ENCODE peak calls at places on chromosomes 3 and 15, in four cellular contexts. One of them, this sample, is unnamed. For H3K9me3, the result is how much of the 10 kb centered on the place peaks cover.

GRCh38 chr15:100111103-100112060 is 230.4 kb downstream of the ADAMTS17 start:
- DNase-seq in spleen: peak
- DNase-seq in vagina: no peak
- DNase-seq in sigmoid colon: peak
- DNase-seq in this sample: no peak

GRCh38 chr3:133549565-133549964 is 23.9 kb upstream of the CDV3 start:
- DNase-seq in spleen: no peak
- DNase-seq in vagina: no peak
- DNase-seq in sigmoid colon: no peak
- DNase-seq in this sample: no peak

GRCh38 chr3:188962253-188963247 is 209.2 kb upstream of the TPRG1 start:
- DNase-seq in spleen: no peak
- DNase-seq in vagina: no peak
- DNase-seq in sigmoid colon: no peak
- DNase-seq in this sample: no peak

GRCh38 chr3:161694682-161695586 is 198.3 kb downstream of the OTOL1 start:
- DNase-seq in spleen: no peak
- DNase-seq in vagina: no peak
- DNase-seq in sigmoid colon: no peak
- DNase-seq in this sample: no peak

GRCh38 chr15:74529911-74530310 is 11.1 kb upstream of the ARID3B start:
- DNase-seq in spleen: no peak
- DNase-seq in vagina: no peak
- DNase-seq in sigmoid colon: no peak
- DNase-seq in this sample: no peak

GRCh38 chr3:177875786-177876476 is 660.3 kb upstream of the KCNMB2 start:
- DNase-seq in spleen: no peak
- DNase-seq in vagina: no peak
- DNase-seq in sigmoid colon: no peak
- DNase-seq in this sample: no peak

GRCh38 chr15:63818191-63818590 is 15.6 kb downstream of the HERC1 start:
- DNase-seq in spleen: no peak
- DNase-seq in vagina: no peak
- DNase-seq in sigmoid colon: no peak
- DNase-seq in this sample: no peak

GRCh38 chr15:32733276-32733675 is 15.5 kb downstream of the GREM1 start:
- DNase-seq in spleen: no peak
- DNase-seq in vagina: no peak
- DNase-seq in sigmoid colon: no peak
- DNase-seq in this sample: no peak

GRCh38 chr15:39623550-39623931 is 42.7 kb downstream of the THBS1 start:
- DNase-seq in spleen: no peak
- DNase-seq in vagina: no peak
- DNase-seq in sigmoid colon: no peak
- DNase-seq in this sample: no peak

GRCh38 chr3:2211568-2211967 is 112.9 kb downstream of the CNTN4 start:
- DNase-seq in spleen: no peak
- DNase-seq in vagina: no peak
- DNase-seq in sigmoid colon: no peak
- DNase-seq in this sample: no peak
- H3K9me3 ChIP-seq in spleen: under half
- H3K9me3 ChIP-seq in vagina: under half
- H3K9me3 ChIP-seq in sigmoid colon: under half
- H3K9me3 ChIP-seq in this sample: under half

DNA sequence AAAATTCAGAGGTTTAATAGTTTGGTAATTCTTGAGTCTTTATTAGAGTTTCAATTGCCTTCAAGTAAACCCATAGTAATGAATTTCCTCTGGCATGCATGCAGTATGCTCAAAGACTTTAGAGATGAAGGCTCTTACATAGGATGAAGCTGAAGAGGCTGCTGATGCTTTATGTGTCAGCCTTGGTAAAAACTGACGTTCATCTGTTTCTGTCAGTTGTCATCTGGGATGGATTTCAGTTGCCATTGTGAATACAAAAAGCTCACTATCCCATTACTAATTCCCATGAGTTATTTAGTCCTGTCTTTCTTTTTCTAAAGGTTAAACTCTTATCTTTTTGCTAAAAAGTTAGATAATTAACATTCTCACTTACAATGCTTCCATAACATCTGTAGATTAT is 136.9 kb upstream of the GBE1 start:
- DNase-seq in spleen: no peak
- DNase-seq in vagina: no peak
- DNase-seq in sigmoid colon: no peak
- DNase-seq in this sample: no peak
- TF ChIP-seq POLR2AphosphoS5 in spleen: no peak
- TF ChIP-seq POLR2AphosphoS5 in vagina: no peak
- TF ChIP-seq POLR2AphosphoS5 in sigmoid colon: no peak
- TF ChIP-seq POLR2AphosphoS5 in this sample: no peak

DNA sequence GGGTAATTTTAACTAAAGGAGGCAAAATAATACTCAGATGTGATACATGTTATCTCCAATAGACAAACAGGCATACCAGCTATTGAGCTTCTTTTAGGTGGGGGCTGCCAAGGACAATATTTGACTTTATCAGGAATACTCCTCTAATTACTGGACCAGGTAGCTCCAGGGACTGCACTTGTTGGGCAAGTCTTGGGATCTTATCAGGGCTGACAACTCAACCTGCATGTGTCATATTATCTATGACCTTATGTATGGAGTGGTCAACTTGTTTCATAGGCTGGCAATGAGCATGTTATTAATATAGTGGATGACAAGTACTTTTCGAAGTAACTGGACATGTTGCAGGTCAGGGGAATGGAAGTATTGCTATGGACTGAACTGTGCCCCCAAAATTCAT is 15.0 kb upstream of the ZNF445 start:
- DNase-seq in spleen: no peak
- DNase-seq in vagina: no peak
- DNase-seq in sigmoid colon: no peak
- DNase-seq in this sample: no peak
- H3K9me3 ChIP-seq in spleen: half or more
- H3K9me3 ChIP-seq in vagina: under half
- H3K9me3 ChIP-seq in sigmoid colon: under half
- H3K9me3 ChIP-seq in this sample: under half

GRCh38 chr3:44991326-44991725 is 15.3 kb downstream of the EXOSC7 start:
- DNase-seq in spleen: no peak
- DNase-seq in vagina: no peak
- DNase-seq in sigmoid colon: no peak
- DNase-seq in this sample: no peak

GRCh38 chr3:44996556-44996969 is 20.5 kb downstream of the EXOSC7 start:
- DNase-seq in spleen: no peak
- DNase-seq in vagina: no peak
- DNase-seq in sigmoid colon: peak
- DNase-seq in this sample: no peak

GRCh38 chr3:44995142-44995770 is 19.2 kb downstream of the EXOSC7 start:
- DNase-seq in spleen: no peak
- DNase-seq in vagina: no peak
- DNase-seq in sigmoid colon: peak
- DNase-seq in this sample: no peak

GRCh38 chr3:44992555-44993470 is 16.8 kb downstream of the EXOSC7 start:
- DNase-seq in spleen: no peak
- DNase-seq in vagina: no peak
- DNase-seq in sigmoid colon: peak
- DNase-seq in this sample: no peak

GRCh38 chr3:44993471-44994205 is 17.6 kb downstream of the EXOSC7 start:
- DNase-seq in spleen: no peak
- DNase-seq in vagina: no peak
- DNase-seq in sigmoid colon: peak
- DNase-seq in this sample: no peak
- TF ChIP-seq POLR2AphosphoS5 in spleen: no peak
- TF ChIP-seq POLR2AphosphoS5 in vagina: no peak
- TF ChIP-seq POLR2AphosphoS5 in sigmoid colon: no peak
- TF ChIP-seq POLR2AphosphoS5 in this sample: no peak

DNA sequence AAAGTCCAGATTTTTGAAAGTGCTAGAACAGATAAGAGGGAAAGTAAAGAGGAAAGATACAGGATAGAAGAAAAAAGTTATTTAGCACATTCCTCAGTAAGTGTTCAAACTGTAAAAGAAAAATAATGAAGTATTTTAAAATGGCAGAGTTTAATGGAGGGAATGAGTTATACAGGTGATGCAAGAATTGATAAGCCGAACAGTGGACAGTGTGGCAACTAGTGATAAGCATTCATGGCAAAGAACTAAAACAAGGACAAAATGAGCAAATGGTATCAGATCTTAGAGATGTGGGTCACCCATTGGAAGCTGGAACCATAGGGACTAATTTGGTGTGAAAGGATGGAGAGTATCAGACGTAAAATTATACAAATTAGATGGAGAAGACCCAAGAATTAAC is 622.9 kb upstream of the SGO1 start:
- DNase-seq in spleen: no peak
- DNase-seq in vagina: no peak
- DNase-seq in sigmoid colon: no peak
- DNase-seq in this sample: no peak
- H3K9me3 ChIP-seq in spleen: under half
- H3K9me3 ChIP-seq in vagina: under half
- H3K9me3 ChIP-seq in sigmoid colon: under half
- H3K9me3 ChIP-seq in this sample: under half

GRCh38 chr15:68201153-68201878 is 3.8 kb downstream of the CALML4 start:
- DNase-seq in spleen: no peak
- DNase-seq in vagina: no peak
- DNase-seq in sigmoid colon: no peak
- DNase-seq in this sample: no peak

GRCh38 chr15:68197170-68197492 is 8.0 kb downstream of the CALML4 start:
- DNase-seq in spleen: no peak
- DNase-seq in vagina: no peak
- DNase-seq in sigmoid colon: no peak
- DNase-seq in this sample: no peak

GRCh38 chr15:68200016-68200861 is 4.9 kb downstream of the CALML4 start:
- DNase-seq in spleen: no peak
- DNase-seq in vagina: no peak
- DNase-seq in sigmoid colon: no peak
- DNase-seq in this sample: no peak

GRCh38 chr15:68197661-68198437 is 7.3 kb downstream of the CALML4 start:
- DNase-seq in spleen: no peak
- DNase-seq in vagina: no peak
- DNase-seq in sigmoid colon: no peak
- DNase-seq in this sample: no peak

GRCh38 chr15:68199340-68199739 is 5.8 kb downstream of the CALML4 start:
- DNase-seq in spleen: no peak
- DNase-seq in vagina: no peak
- DNase-seq in sigmoid colon: no peak
- DNase-seq in this sample: no peak
- TF ChIP-seq POLR2AphosphoS5 in spleen: peak
- TF ChIP-seq POLR2AphosphoS5 in vagina: no peak
- TF ChIP-seq POLR2AphosphoS5 in sigmoid colon: no peak
- TF ChIP-seq POLR2AphosphoS5 in this sample: no peak

GRCh38 chr3:43017038-43017437 is 37.9 kb downstream of the GASK1A start:
- DNase-seq in spleen: no peak
- DNase-seq in vagina: no peak
- DNase-seq in sigmoid colon: no peak
- DNase-seq in this sample: no peak
- H3K9me3 ChIP-seq in spleen: under half
- H3K9me3 ChIP-seq in vagina: under half
- H3K9me3 ChIP-seq in sigmoid colon: under half
- H3K9me3 ChIP-seq in this sample: under half

This sample was measured in prostate gland.